ENCODE peak calls at places on chromosomes 4 and X, in ten cellular contexts. P is psoas muscle; W is AG20443; D is CD8-positive, alpha-beta T cell; A is NCI-H446; U is transverse colon; V is uterus; N is GM12892; C is T-helper 9 cell; L is neural progenitor cell. X is an unnamed sample.

GRCh38 chr4:76388160-76388908 is 32.6 kb downstream of the CCDC158 start:
- DNase-seq in U (no peak), L (no peak), C (no peak), P (no peak), N (no peak), V (no peak), A (no peak), W (no peak), D (no peak), X (no peak)

GRCh38 chrX:19975862-19976261 is 15.0 kb downstream of the BCLAF3 start:
- DNase-seq in L (no peak), U (no peak), C (no peak), A (no peak), D (no peak), P (no peak), W (no peak), V (no peak), N (no peak), X (no peak)

GRCh38 chrX:2703991-2704369 is 12.9 kb downstream of the CD99 start:
- DNase-seq in U (peak), P (peak), C (no peak), D (no peak), L (no peak), N (no peak), V (peak), W (peak), A (no peak), X (no peak)

GRCh38 chrX:115564243-115564642 is 3.3 kb downstream of the PLS3 start:
- DNase-seq in W (no peak), C (no peak), P (no peak), V (no peak), L (no peak), U (no peak), N (no peak), A (no peak), D (no peak), X (no peak)

GRCh38 chr4:8644461-8644891 is 51.9 kb downstream of the CPZ start:
- DNase-seq in L (peak), W (no peak), N (no peak), U (no peak), C (no peak), P (no peak), D (no peak), A (no peak), V (peak), X (no peak)

GRCh38 chr4:41108481-41108880 is 105.9 kb downstream of the APBB2 start:
- DNase-seq in C (no peak), P (no peak), U (no peak), N (no peak), L (no peak), V (no peak), A (no peak), W (no peak), D (no peak), X (no peak)

GRCh38 chr4:38242822-38243384 is 282.7 kb downstream of the PTTG2 start:
- DNase-seq in D (no peak), L (no peak), A (no peak), P (no peak), W (no peak), U (no peak), N (no peak), C (no peak), V (no peak), X (no peak)

GRCh38 chrX:149504226-149504914 is 736 bp downstream of the IDS start:
- DNase-seq in W (no peak), N (peak), C (peak), U (peak), V (no peak), A (no peak), P (no peak), L (peak), D (peak), X (no peak)

GRCh38 chr4:147733614-147734344 is 1.9 kb downstream of the ARHGAP10 start:
- DNase-seq in D (no peak), A (no peak), U (no peak), N (no peak), P (peak), W (peak), V (no peak), C (no peak), L (peak), X (no peak)

GRCh38 chr4:108477527-108478108 is 142.8 kb upstream of the RPL34 start:
- DNase-seq in P (no peak), L (no peak), C (no peak), D (no peak), W (no peak), U (no peak), V (no peak), N (no peak), A (no peak), X (no peak)

GRCh38 chr4:7417639-7418038 is 17.1 kb downstream of the PSAPL1 start:
- DNase-seq in L (no peak), V (peak), W (no peak), P (no peak), C (no peak), A (no peak), U (peak), D (no peak), N (no peak), X (no peak)

X was measured in lung.